ENCODE peak calls at places on chromosomes 12 and 14, in five cellular contexts. V is cardiac fibroblast, Q is fibroblast of the aortic adventitia, P is BE2C, E is fibroblast of pulmonary artery. L is an unnamed sample.

GRCh38 chr14:55512421-55512820 is 67.6 kb upstream of the KTN1 start:
- DNase-seq in Q (peak; percentile 72), E (peak; percentile 17), P (no peak), V (no peak), L (no peak)

GRCh38 chr14:30196861-30197260 is 269.2 kb upstream of the PRKD1 start:
- DNase-seq in P (no peak), E (no peak), Q (no peak), V (no peak), L (no peak)

GRCh38 chr14:92400579-92401444 is 77.8 kb downstream of the SLC24A4 start:
- DNase-seq in V (no peak), P (no peak), Q (no peak), E (no peak), L (peak; percentile 76)

GRCh38 chr14:24665440-24665991 is 31.5 kb upstream of the GZMB start:
- DNase-seq in Q (no peak), E (no peak), V (no peak), P (no peak), L (peak; percentile 66)

GRCh38 chr14:56490379-56490778 is 89.2 kb upstream of the TMEM260 start:
- DNase-seq in V (peak; percentile 63), P (no peak), E (peak; percentile 57), Q (peak; percentile 55), L (no peak)

GRCh38 chr12:21773263-21773741 is 1.2 kb downstream of the KCNJ8 start:
- DNase-seq in V (peak; percentile 63), Q (peak; percentile 41), E (peak; percentile 10), P (peak; percentile 87), L (no peak)

GRCh38 chr14:49908433-49908782 is 15.5 kb downstream of the ARF6 start:
- DNase-seq in E (no peak), V (peak; percentile 40), Q (no peak), P (no peak), L (no peak)

GRCh38 chr12:63079791-63080395 is 71.1 kb downstream of the AVPR1A start:
- DNase-seq in Q (no peak), V (peak; percentile 19), P (no peak), E (no peak), L (no peak)

GRCh38 chr12:12943589-12944260 is 8.2 kb downstream of the GPRC5D start:
- DNase-seq in Q (peak; percentile 72), P (no peak), E (no peak), V (peak; percentile 79), L (no peak)

GRCh38 chr12:10170199-10170598 is 1.7 kb downstream of the OLR1 start:
- DNase-seq in Q (no peak), P (no peak), V (no peak), E (no peak), L (no peak)

GRCh38 chr12:130266751-130267150 is 70.9 kb upstream of the PIWIL1 start:
- DNase-seq in Q (no peak), E (no peak), V (no peak), P (no peak), L (no peak)

GRCh38 chr12:89305373-89305772 is 46.9 kb downstream of the DUSP6 start:
- DNase-seq in V (no peak), E (no peak), Q (no peak), P (no peak), L (no peak)

GRCh38 chr12:89029961-89030360 is 322.3 kb downstream of the DUSP6 start:
- DNase-seq in Q (peak; percentile 28), V (peak; percentile 19), E (peak; percentile 15), P (no peak), L (no peak)

GRCh38 chr12:14901228-14901562 is 15.5 kb upstream of the MGP start:
- DNase-seq in Q (no peak), V (no peak), E (no peak), P (no peak), L (no peak)

GRCh38 chr12:74538491-74539258 is 1.0 kb downstream of the ATXN7L3B start:
- DNase-seq in P (no peak), E (no peak), Q (peak; percentile 16), V (peak; percentile 22), L (no peak)

GRCh38 chr12:63918788-63919300 is 74.3 kb downstream of the SRGAP1 start:
- DNase-seq in P (no peak), V (peak; percentile 97), Q (peak; percentile 84), E (peak; percentile 88), L (no peak)

GRCh38 chr14:60092516-60092915 is 793 bp downstream of the PCNX4 start:
- DNase-seq in V (peak; percentile 62), E (peak; percentile 55), P (peak; percentile 12), Q (peak; percentile 56), L (no peak)

GRCh38 chr14:35287481-35288013 is 4.6 kb upstream of the PSMA6 start:
- DNase-seq in V (peak; percentile 79), Q (peak; percentile 67), E (peak; percentile 68), P (no peak), L (peak; percentile 22)

GRCh38 chr12:93336344-93336743 is 41.4 kb upstream of the NUDT4 start:
- DNase-seq in Q (peak; percentile 72), E (peak; percentile 49), P (no peak), V (peak; percentile 51), L (no peak)

GRCh38 chr14:77141592-77142288 is at the start of gene ZDHHC22:
- DNase-seq in Q (no peak), V (no peak), E (no peak), P (peak; percentile 60), L (no peak)

GRCh38 chr14:83575301-83575700 is 1954.6 kb upstream of the FLRT2 start:
- DNase-seq in Q (no peak), P (no peak), E (peak; percentile 8), V (no peak), L (no peak)

DNA sequence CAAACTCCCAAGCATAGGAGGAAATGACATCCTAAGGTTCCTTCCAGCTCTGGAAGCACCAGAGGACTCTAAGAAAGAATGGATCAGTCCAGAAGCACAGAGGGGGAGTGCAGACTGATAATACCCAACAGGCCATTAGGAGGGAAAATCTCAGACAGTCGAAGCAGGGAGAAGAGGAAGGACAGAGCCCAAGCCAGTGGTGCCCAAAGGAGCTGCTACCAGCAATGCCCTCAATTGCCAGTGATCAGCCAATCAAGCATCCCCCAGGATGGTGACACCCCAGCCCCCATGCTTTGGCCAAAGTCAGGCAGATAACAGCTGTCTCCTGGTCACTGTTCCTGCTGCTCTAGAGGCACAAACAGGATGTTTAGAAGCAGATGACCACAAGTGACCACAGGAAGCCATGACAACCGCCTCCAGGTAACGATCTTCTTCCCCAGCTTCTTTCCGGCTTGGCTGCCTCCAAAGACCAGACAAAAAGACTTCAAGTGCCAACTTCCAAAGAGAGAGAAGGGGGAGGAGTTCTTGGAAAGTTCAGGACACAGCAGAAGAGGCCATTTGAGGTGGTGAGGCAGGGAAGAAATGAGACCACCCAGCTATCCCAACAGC is 16.2 kb downstream of the PXN start:
- DNase-seq in V (no peak), E (no peak), P (no peak), Q (peak; percentile 1), L (no peak)
- H3K4me3 ChIP-seq in V (no peak overlapping the region), E (no peak overlapping the region), P (no peak overlapping the region), Q (no peak overlapping the region), L (no peak overlapping the region)

GRCh38 chr14:39734306-39734705 is 302.1 kb upstream of the FBXO33 start:
- DNase-seq in P (no peak), V (no peak), Q (no peak), E (no peak), L (no peak)

GRCh38 chr14:39733741-39734140 is 301.5 kb upstream of the FBXO33 start:
- DNase-seq in Q (no peak), P (no peak), E (no peak), V (no peak), L (no peak)

GRCh38 chr14:39726563-39726962 is 294.3 kb upstream of the FBXO33 start:
- DNase-seq in P (no peak), V (no peak), Q (no peak), E (no peak), L (no peak)

GRCh38 chr14:39731912-39732311 is 299.7 kb upstream of the FBXO33 start:
- DNase-seq in E (no peak), P (peak; percentile 33), V (no peak), Q (no peak), L (peak; percentile 3)
- TF ChIP-seq CTCF in E (no peak), P (peak; percentile 53), V (no peak), Q (no peak), L (peak; percentile 60)

GRCh38 chr12:79932393-79932792 is 2.5 kb downstream of the PPP1R12A start:
- DNase-seq in E (no peak), P (no peak), Q (no peak), V (peak; percentile 7), L (no peak)
- H3K4me3 ChIP-seq in E (peak overlapping the region; percentile 95), P (peak overlapping the region; percentile 97), Q (peak overlapping the region; percentile 93), V (peak overlapping the region; percentile 98), L (peak overlapping the region; percentile 78)

DNA sequence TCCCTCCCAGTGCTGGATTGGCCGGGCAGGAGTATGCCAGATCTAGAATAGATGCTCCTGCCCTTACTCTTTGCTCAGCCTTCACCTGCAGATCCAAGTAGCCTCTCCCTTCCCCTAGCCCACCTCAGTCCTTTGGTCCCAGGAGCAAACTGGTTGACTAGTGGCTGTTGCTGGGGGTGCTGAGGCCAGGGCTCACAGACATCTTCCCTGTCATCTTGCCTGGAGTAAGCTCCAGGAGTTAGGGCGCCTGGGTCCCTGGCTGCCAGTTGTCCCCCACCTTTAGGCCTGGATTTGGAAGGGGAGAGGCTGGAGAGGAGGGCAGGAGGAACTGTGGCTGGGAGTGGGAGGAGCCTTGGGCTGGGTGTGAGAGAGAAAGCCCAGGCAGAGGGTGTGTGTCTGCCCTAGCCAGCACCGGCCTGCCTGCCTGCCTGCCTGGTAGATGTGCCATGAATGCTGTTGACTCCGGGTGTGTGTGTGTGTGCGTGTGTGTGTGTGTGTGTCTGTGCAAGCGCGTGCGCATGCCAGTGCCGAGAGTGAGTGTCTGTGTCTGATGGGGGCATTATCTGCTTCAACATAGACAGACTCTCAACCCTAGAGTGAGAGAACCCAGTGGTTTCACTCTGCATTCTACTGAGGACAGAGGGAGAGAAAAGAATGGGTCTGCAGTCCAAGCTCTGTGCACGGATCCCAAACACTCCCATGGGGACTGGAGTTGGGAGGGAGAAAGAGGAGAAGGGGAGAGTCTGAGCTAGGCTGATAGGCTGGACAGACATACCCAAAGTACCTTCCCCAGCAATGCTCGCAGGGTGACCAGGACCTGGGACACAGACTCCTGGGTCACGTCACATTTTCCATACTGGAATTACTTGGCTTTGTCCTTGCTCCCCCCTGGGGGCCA is 881 bp upstream of the RARG start:
- DNase-seq in E (no peak), Q (peak; percentile 44), V (peak; percentile 16), P (peak; percentile 59), L (no peak)
- TF ChIP-seq CTCF in E (no peak), Q (no peak), V (no peak), P (no peak), L (no peak)

GRCh38 chr12:131867891-131868675 is 26.3 kb upstream of the ULK1 start:
- DNase-seq in E (no peak), V (no peak), P (peak; percentile 6), Q (no peak), L (no peak)
- H3K4me3 ChIP-seq in E (no peak overlapping the region), V (no peak overlapping the region), P (no peak overlapping the region), Q (no peak overlapping the region), L (no peak overlapping the region)

L was measured in GM12864.